ENCODE peak calls at places on chromosomes 3 and 15, in eight cellular contexts. V is AML-193, A is skeletal muscle cell, F is esophagus squamous epithelium, R is anterior cingulate cortex, N is NCI-H2081, G is mammary epithelial cell, J is choroid plexus epithelial cell. H is an unnamed sample.

GRCh38 chr15:72116680-72117447 is 1.1 kb downstream of the MYO9A start:
- DNase-seq in V (no peak), A (no peak), F (no peak), R (no peak), N (peak; percentile 23), G (peak; percentile 19), J (peak; percentile 41), H (peak; percentile 29)

GRCh38 chr15:45450468-45450867 is 72.1 kb downstream of the SLC30A4 start:
- DNase-seq in V (no peak), A (no peak), F (no peak), R (no peak), N (no peak), G (no peak), J (no peak), H (no peak)

GRCh38 chr15:38254065-38254883 is 1.6 kb downstream of the SPRED1 start:
- DNase-seq in V (no peak), A (peak; percentile 22), F (no peak), R (no peak), N (peak; percentile 77), G (peak; percentile 81), J (peak; percentile 83), H (peak; percentile 59)

GRCh38 chr3:89113887-89114840 is 6.7 kb downstream of the EPHA3 start:
- DNase-seq in V (no peak), A (no peak), F (no peak), R (peak; percentile 56), N (peak; percentile 76), G (peak; percentile 84), J (peak; percentile 78), H (peak; percentile 65)

GRCh38 chr15:48796521-48796920 is 14.3 kb downstream of the CEP152 start:
- DNase-seq in V (no peak), A (no peak), F (no peak), R (no peak), N (no peak), G (no peak), J (peak; percentile 38), H (no peak)

GRCh38 chr3:139052802-139053600 is 8.3 kb upstream of the PRR23C start:
- DNase-seq in V (no peak), A (no peak), F (no peak), R (no peak), N (no peak), G (no peak), J (no peak), H (no peak)

GRCh38 chr3:50503504-50503903 is at the start of gene CACNA2D2:
- DNase-seq in V (no peak), A (no peak), F (no peak), R (peak; percentile 19), N (no peak), G (peak; percentile 14), J (peak; percentile 11), H (no peak)

GRCh38 chr15:92510163-92510882 is 116.6 kb downstream of the ST8SIA2 start:
- DNase-seq in V (no peak), A (no peak), F (no peak), R (no peak), N (no peak), G (peak; percentile 51), J (no peak), H (peak; percentile 72)

GRCh38 chr3:69339766-69340165 is 46.1 kb downstream of the FRMD4B start:
- DNase-seq in V (peak; percentile 31), A (no peak), F (no peak), R (no peak), N (no peak), G (no peak), J (no peak), H (no peak)

GRCh38 chr3:164732166-164732565 is 346.1 kb downstream of the SI start:
- DNase-seq in V (no peak), A (no peak), F (no peak), R (no peak), N (no peak), G (no peak), J (no peak), H (no peak)

GRCh38 chr3:22940285-22940684 is 262.8 kb upstream of the UBE2E2 start:
- DNase-seq in V (no peak), A (no peak), F (no peak), R (no peak), N (no peak), G (no peak), J (no peak), H (no peak)

GRCh38 chr15:62306851-62307504 is 141.9 kb upstream of the C2CD4B start:
- DNase-seq in V (peak; percentile 62), A (peak; percentile 20), F (no peak), R (no peak), N (peak; percentile 81), G (peak; percentile 55), J (peak; percentile 84), H (peak; percentile 55)

GRCh38 chr3:61777483-61777882 is 216.1 kb downstream of the PTPRG start:
- DNase-seq in V (no peak), A (no peak), F (no peak), R (no peak), N (no peak), G (no peak), J (no peak), H (no peak)

GRCh38 chr3:128367726-128368125 is 99.0 kb downstream of the DNAJB8 start:
- DNase-seq in V (no peak), A (no peak), F (no peak), R (no peak), N (no peak), G (peak; percentile 3), J (peak; percentile 27), H (no peak)

GRCh38 chr3:55177749-55178148 is 249.9 kb upstream of the LRTM1 start:
- DNase-seq in V (no peak), A (no peak), F (no peak), R (no peak), N (no peak), G (no peak), J (no peak), H (no peak)

GRCh38 chr3:4732974-4733373 is 239.8 kb downstream of the ITPR1 start:
- DNase-seq in V (no peak), A (no peak), F (no peak), R (no peak), N (peak; percentile 34), G (no peak), J (no peak), H (no peak)

GRCh38 chr3:53815651-53816050 is 30.6 kb downstream of the CHDH start:
- DNase-seq in V (no peak), A (no peak), F (no peak), R (no peak), N (no peak), G (no peak), J (no peak), H (no peak)

GRCh38 chr3:12964713-12965612 is 108.3 kb downstream of the IQSEC1 start:
- DNase-seq in V (no peak), A (no peak), F (no peak), R (no peak), N (peak; percentile 19), G (no peak), J (no peak), H (no peak)

GRCh38 chr3:57893668-57894067 is 114.6 kb upstream of the FLNB start:
- DNase-seq in V (no peak), A (no peak), F (no peak), R (no peak), N (no peak), G (no peak), J (no peak), H (no peak)

GRCh38 chr15:89662893-89663673 is 7.8 kb upstream of the KIF7 start:
- DNase-seq in V (no peak), A (peak; percentile 80), F (no peak), R (no peak), N (no peak), G (peak; percentile 76), J (peak; percentile 94), H (peak; percentile 88)

GRCh38 chr3:97872209-97873042 is 50.6 kb downstream of the CRYBG3 start:
- DNase-seq in V (no peak), A (peak; percentile 84), F (no peak), R (no peak), N (no peak), G (peak; percentile 96), J (peak; percentile 94), H (peak; percentile 97)

GRCh38 chr3:34212671-34213070 is 414.2 kb downstream of the PDCD6IP start:
- DNase-seq in V (no peak), A (peak; percentile 78), F (no peak), R (no peak), N (peak; percentile 75), G (peak; percentile 3), J (peak; percentile 88), H (peak; percentile 61)

GRCh38 chr15:64224508-64224907 is 61.7 kb upstream of the PPIB start:
- DNase-seq in V (no peak), A (peak; percentile 75), F (no peak), R (no peak), N (peak; percentile 73), G (peak; percentile 2), J (peak; percentile 89), H (peak; percentile 38)

GRCh38 chr3:59872121-59872520 is 822.3 kb upstream of the CFAP20DC start:
- DNase-seq in V (no peak), A (no peak), F (no peak), R (no peak), N (no peak), G (no peak), J (no peak), H (no peak)

GRCh38 chr3:66499881-66500574 is 794 bp downstream of the LRIG1 start:
- DNase-seq in V (no peak), A (no peak), F (peak; percentile 1), R (peak; percentile 17), N (no peak), G (peak; percentile 1), J (peak; percentile 29), H (peak; percentile 20)

GRCh38 chr3:175911937-175912336 is 1052.8 kb downstream of the NAALADL2 start:
- DNase-seq in V (no peak), A (no peak), F (no peak), R (no peak), N (peak; percentile 35), G (no peak), J (no peak), H (no peak)

GRCh38 chr3:42501321-42501680 is 1.1 kb upstream of the VIPR1 start:
- DNase-seq in V (no peak), A (no peak), F (no peak), R (no peak), N (no peak), G (no peak), J (no peak), H (no peak)

GRCh38 chr3:49785565-49786356 is 581 bp downstream of the IP6K1 start:
- DNase-seq in V (peak; percentile 47), A (no peak), F (no peak), R (no peak), N (peak; percentile 5), G (peak; percentile 44), J (peak; percentile 53), H (peak; percentile 30)

GRCh38 chr3:120425877-120426276 is 24.9 kb downstream of the FSTL1 start:
- DNase-seq in V (no peak), A (peak; percentile 75), F (no peak), R (no peak), N (no peak), G (no peak), J (peak; percentile 94), H (peak; percentile 95)

GRCh38 chr3:63231556-63231955 is 46.6 kb upstream of the SYNPR start:
- DNase-seq in V (no peak), A (no peak), F (no peak), R (no peak), N (no peak), G (no peak), J (no peak), H (no peak)

GRCh38 chr3:99348451-99348850 is 289.9 kb upstream of the COL8A1 start:
- DNase-seq in V (no peak), A (no peak), F (no peak), R (no peak), N (no peak), G (no peak), J (no peak), H (no peak)

GRCh38 chr3:148078659-148079058 is 619.0 kb upstream of the AGTR1 start:
- DNase-seq in V (no peak), A (no peak), F (no peak), R (no peak), N (no peak), G (no peak), J (peak; percentile 44), H (no peak)

GRCh38 chr15:57156210-57156887 is 220.0 kb upstream of the CGNL1 start:
- DNase-seq in V (no peak), A (no peak), F (no peak), R (no peak), N (peak; percentile 4), G (no peak), J (no peak), H (peak; percentile 16)

GRCh38 chr15:34716111-34716510 is 38.7 kb downstream of the GJD2 start:
- DNase-seq in V (no peak), A (no peak), F (no peak), R (no peak), N (no peak), G (no peak), J (no peak), H (no peak)